ENCODE peak calls at places on chromosomes 6 and 20, in eight cellular contexts. M is GM12864, C is AG10803, Y is ovary, T is transverse colon, Q is A549, Z is NB4, S is psoas muscle. H is an unnamed sample.

GRCh38 chr20:45189861-45190260 is 15.2 kb downstream of the PI3 start:
- DNase-seq in M (no peak), C (no peak), Y (no peak), T (no peak), Q (no peak), Z (no peak), S (no peak), H (no peak)

GRCh38 chr6:158006821-158007570 is 25.3 kb downstream of the SYNJ2 start:
- DNase-seq in M (no peak), C (no peak), Y (no peak), T (no peak), Q (no peak), Z (no peak), S (no peak), H (no peak)

GRCh38 chr6:105042648-105043047 is 85.7 kb downstream of the LIN28B start:
- DNase-seq in M (no peak), C (no peak), Y (no peak), T (no peak), Q (no peak), Z (no peak), S (no peak), H (no peak)

GRCh38 chr20:20261159-20261558 is 106.7 kb upstream of the INSM1 start:
- DNase-seq in M (no peak), C (no peak), Y (no peak), T (no peak), Q (no peak), Z (peak; percentile 80), S (no peak), H (no peak)

GRCh38 chr6:53635322-53635721 is 30.2 kb downstream of the KLHL31 start:
- DNase-seq in M (no peak), C (no peak), Y (no peak), T (no peak), Q (no peak), Z (no peak), S (no peak), H (no peak)

GRCh38 chr6:33895296-33895695 is 91.5 kb upstream of the MLN start:
- DNase-seq in M (no peak), C (no peak), Y (no peak), T (no peak), Q (no peak), Z (no peak), S (no peak), H (no peak)

GRCh38 chr6:37915463-37915862 is 95.9 kb downstream of the ZFAND3 start:
- DNase-seq in M (no peak), C (no peak), Y (no peak), T (no peak), Q (no peak), Z (no peak), S (no peak), H (no peak)

GRCh38 chr20:58650181-58650775 is 805 bp upstream of the STX16 start:
- DNase-seq in M (no peak), C (no peak), Y (peak; percentile 72), T (no peak), Q (no peak), Z (no peak), S (no peak), H (peak; percentile 53)

GRCh38 chr6:83884523-83884922 is 25.0 kb downstream of the CYB5R4 start:
- DNase-seq in M (no peak), C (peak; percentile 53), Y (no peak), T (no peak), Q (peak; percentile 41), Z (peak; percentile 72), S (no peak), H (peak; percentile 34)

GRCh38 chr20:35286077-35286898 is 1.7 kb upstream of the EIF6 start:
- DNase-seq in M (no peak), C (no peak), Y (no peak), T (no peak), Q (no peak), Z (no peak), S (no peak), H (no peak)

GRCh38 chr6:98641929-98642328 is 192.4 kb upstream of the POU3F2 start:
- DNase-seq in M (no peak), C (peak; percentile 5), Y (no peak), T (no peak), Q (no peak), Z (no peak), S (no peak), H (no peak)

GRCh38 chr6:39791850-39792500 is at the start of gene DAAM2:
- DNase-seq in M (no peak), C (peak; percentile 60), Y (peak; percentile 76), T (peak; percentile 50), Q (no peak), Z (no peak), S (peak; percentile 78), H (no peak)

GRCh38 chr6:4518506-4518905 is 257.7 kb upstream of the CDYL start:
- DNase-seq in M (no peak), C (peak; percentile 69), Y (no peak), T (no peak), Q (peak; percentile 82), Z (no peak), S (no peak), H (no peak)

GRCh38 chr6:160201056-160201455 is 57.6 kb downstream of the SLC22A2 start:
- DNase-seq in M (no peak), C (no peak), Y (no peak), T (no peak), Q (no peak), Z (no peak), S (no peak), H (no peak)

GRCh38 chr20:61972910-61973508 is 92.7 kb downstream of the TAF4 start:
- DNase-seq in M (no peak), C (no peak), Y (no peak), T (no peak), Q (no peak), Z (no peak), S (no peak), H (no peak)

GRCh38 chr20:49132995-49133451 is 55.1 kb downstream of the STAU1 start:
- DNase-seq in M (peak; percentile 41), C (peak; percentile 81), Y (peak; percentile 43), T (no peak), Q (peak; percentile 73), Z (peak; percentile 76), S (no peak), H (no peak)

GRCh38 chr6:84074988-84075781 is 41.6 kb downstream of the MRAP2 start:
- DNase-seq in M (no peak), C (peak; percentile 18), Y (no peak), T (no peak), Q (peak; percentile 1), Z (no peak), S (no peak), H (no peak)

GRCh38 chr6:160428069-160428430 is 79.9 kb downstream of the SLC22A3 start:
- DNase-seq in M (no peak), C (peak; percentile 6), Y (peak; percentile 92), T (no peak), Q (no peak), Z (no peak), S (peak; percentile 72), H (no peak)

GRCh38 chr20:37223053-37223452 is 38.6 kb downstream of the GHRH start:
- DNase-seq in M (no peak), C (peak; percentile 93), Y (no peak), T (no peak), Q (peak; percentile 29), Z (peak; percentile 84), S (no peak), H (no peak)

GRCh38 chr20:8043687-8044278 is 24.2 kb upstream of the TMX4 start:
- DNase-seq in M (no peak), C (peak; percentile 53), Y (no peak), T (no peak), Q (peak; percentile 70), Z (peak; percentile 67), S (no peak), H (peak; percentile 15)

GRCh38 chr6:111748247-111748647 is 125.0 kb downstream of the FYN start:
- DNase-seq in M (no peak), C (no peak), Y (no peak), T (no peak), Q (no peak), Z (no peak), S (no peak), H (peak; percentile 51)

GRCh38 chr6:52152692-52153091 is 33.5 kb upstream of the IL17A start:
- DNase-seq in M (no peak), C (no peak), Y (no peak), T (no peak), Q (no peak), Z (no peak), S (no peak), H (no peak)

GRCh38 chr6:11848852-11849731 is 70.5 kb upstream of the ADTRP start:
- DNase-seq in M (no peak), C (peak; percentile 45), Y (no peak), T (no peak), Q (no peak), Z (no peak), S (no peak), H (no peak)

GRCh38 chr20:2693286-2693995 is 861 bp downstream of the EBF4 start:
- DNase-seq in M (no peak), C (no peak), Y (peak; percentile 75), T (peak; percentile 36), Q (peak; percentile 35), Z (peak; percentile 74), S (no peak), H (peak; percentile 25)
- H3K4me3 ChIP-seq in M (no peak overlapping the region), C (no peak overlapping the region), Y (peak overlapping the region; percentile 64), T (peak overlapping the region; percentile 44), Q (peak overlapping the region; percentile 88), Z (no peak overlapping the region), S (peak overlapping the region; percentile 52), H (no peak overlapping the region)

GRCh38 chr20:60046860-60047259 is 88.6 kb downstream of the CDH26 start:
- DNase-seq in M (no peak), C (no peak), Y (no peak), T (no peak), Q (no peak), Z (no peak), S (no peak), H (no peak)
- TF ChIP-seq CTCF in M (no peak), C (no peak), Y (no peak), T (no peak), Q (no peak), Z (no peak), S (no peak), H (no peak)

DNA sequence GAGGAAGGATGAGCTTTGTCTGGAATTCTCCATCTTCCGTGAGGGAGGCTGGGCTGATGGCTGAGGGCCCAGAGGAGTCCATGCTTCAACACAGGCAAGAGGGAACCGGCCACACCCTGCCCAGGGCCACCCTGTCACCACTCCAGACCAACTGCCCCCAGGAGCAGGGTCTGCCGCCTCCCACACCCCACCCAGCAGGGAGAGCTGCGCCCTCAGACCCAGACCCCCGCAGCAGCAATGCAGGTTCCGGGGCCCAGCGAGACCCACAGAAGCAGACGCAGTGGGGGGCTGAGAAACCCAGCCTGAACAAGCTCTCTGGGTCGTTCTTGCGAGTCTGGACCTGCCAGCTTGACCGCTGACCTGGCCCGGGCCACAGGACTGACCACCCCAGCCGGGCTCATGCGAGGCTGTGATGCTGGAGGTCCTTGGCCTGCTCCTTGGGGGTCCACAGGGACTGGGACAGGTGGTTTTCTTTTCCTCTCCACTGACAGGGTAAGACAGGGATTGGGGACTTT is 25.0 kb downstream of the FRMD1 start:
- DNase-seq in M (no peak), C (no peak), Y (peak; percentile 12), T (no peak), Q (no peak), Z (no peak), S (no peak), H (no peak)
- H3K4me3 ChIP-seq in M (no peak overlapping the region), C (no peak overlapping the region), Y (no peak overlapping the region), T (no peak overlapping the region), Q (no peak overlapping the region), Z (no peak overlapping the region), S (no peak overlapping the region), H (no peak overlapping the region)

DNA sequence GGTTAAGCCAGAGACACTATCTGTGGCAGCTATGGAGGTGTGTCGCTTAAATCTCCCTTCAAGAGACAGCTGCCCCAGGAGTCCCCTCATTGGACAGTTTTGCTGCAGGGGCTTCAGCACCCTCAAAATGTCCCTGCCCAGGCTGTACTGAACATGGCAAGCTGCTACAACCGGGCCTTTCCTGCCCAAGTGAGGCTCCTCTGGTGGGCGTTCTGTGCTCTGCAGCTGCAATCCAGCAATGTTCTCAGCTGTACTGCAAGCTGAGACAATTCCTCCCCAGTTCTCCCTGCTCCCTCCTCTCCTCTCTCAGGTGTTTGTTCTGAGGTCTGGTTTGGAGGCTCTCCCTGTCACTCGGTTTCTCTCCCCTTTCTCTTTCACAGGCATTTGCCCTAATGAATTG is 190.8 kb upstream of the LAMP5 start:
- DNase-seq in M (no peak), C (no peak), Y (no peak), T (no peak), Q (peak; percentile 30), Z (no peak), S (no peak), H (no peak)
- TF ChIP-seq CTCF in M (peak; percentile 69), C (peak; percentile 43), Y (no peak), T (peak; percentile 22), Q (peak; percentile 30), Z (peak; percentile 39), S (peak; percentile 8), H (peak; percentile 50)